ENCODE peak calls at places on chromosome 4, in nine cellular contexts. W, V, R, X, L, N, J, F and D are unnamed samples.

GRCh38 chr4:102601586-102602227 is 100.5 kb downstream of the NFKB1 start:
- DNase-seq in W (no peak), V (no peak), X (no peak), J (no peak), N (no peak), R (no peak), F (no peak), L (no peak), D (no peak)

GRCh38 chr4:184649971-184650855 is 675 bp downstream of the PRIMPOL start:
- DNase-seq in F (peak; percentile 66), R (no peak), N (no peak), X (peak; percentile 17), J (peak; percentile 62), L (peak; percentile 17), W (no peak), V (peak; percentile 43), D (peak; percentile 51)

GRCh38 chr4:168877779-168878491 is 132.1 kb downstream of the CBR4 start:
- DNase-seq in V (peak; percentile 38), X (no peak), J (no peak), R (peak; percentile 64), N (peak; percentile 38), W (no peak), F (no peak), L (no peak), D (no peak)

GRCh38 chr4:71938776-71939175 is 93.0 kb upstream of the NPFFR2 start:
- DNase-seq in F (no peak), R (no peak), X (no peak), L (no peak), W (no peak), N (no peak), V (peak; percentile 19), J (peak; percentile 70), D (peak; percentile 8)

GRCh38 chr4:155025762-155026457 is 182.5 kb upstream of the NPY2R start:
- DNase-seq in W (no peak), L (peak; percentile 10), F (no peak), N (no peak), X (peak; percentile 48), J (peak; percentile 33), V (no peak), R (peak; percentile 15), D (peak; percentile 63)

GRCh38 chr4:140673729-140674128 is 82.5 kb downstream of the TBC1D9 start:
- DNase-seq in W (no peak), L (no peak), J (no peak), R (no peak), X (no peak), V (peak; percentile 73), N (no peak), F (no peak), D (no peak)

GRCh38 chr4:65190780-65191179 is 479.5 kb downstream of the EPHA5 start:
- DNase-seq in V (no peak), N (no peak), X (no peak), J (no peak), R (no peak), F (no peak), W (no peak), L (no peak), D (no peak)

GRCh38 chr4:55020131-55020530 is 105.3 kb downstream of the KDR start:
- DNase-seq in R (no peak), L (no peak), W (no peak), X (no peak), V (no peak), F (no peak), J (no peak), N (no peak), D (no peak)

GRCh38 chr4:19224820-19225219 is 1026.9 kb upstream of the SLIT2 start:
- DNase-seq in W (no peak), R (no peak), V (peak; percentile 53), N (no peak), L (no peak), J (peak; percentile 59), F (no peak), X (no peak), D (peak; percentile 63)

GRCh38 chr4:148454835-148455234 is 12.6 kb upstream of the NR3C2 start:
- DNase-seq in J (no peak), L (no peak), N (no peak), W (no peak), X (no peak), R (no peak), F (no peak), V (peak; percentile 34), D (no peak)

GRCh38 chr4:2067446-2068197 is 8.5 kb downstream of the NAT8L start:
- DNase-seq in W (no peak), V (no peak), N (no peak), R (no peak), J (no peak), L (no peak), F (no peak), X (no peak), D (no peak)

GRCh38 chr4:7719354-7720174 is 220.1 kb downstream of the AFAP1 start:
- DNase-seq in W (no peak), F (no peak), X (peak; percentile 29), R (peak; percentile 72), J (peak; percentile 28), N (peak; percentile 39), V (peak; percentile 16), L (peak; percentile 35), D (peak; percentile 34)

DNA sequence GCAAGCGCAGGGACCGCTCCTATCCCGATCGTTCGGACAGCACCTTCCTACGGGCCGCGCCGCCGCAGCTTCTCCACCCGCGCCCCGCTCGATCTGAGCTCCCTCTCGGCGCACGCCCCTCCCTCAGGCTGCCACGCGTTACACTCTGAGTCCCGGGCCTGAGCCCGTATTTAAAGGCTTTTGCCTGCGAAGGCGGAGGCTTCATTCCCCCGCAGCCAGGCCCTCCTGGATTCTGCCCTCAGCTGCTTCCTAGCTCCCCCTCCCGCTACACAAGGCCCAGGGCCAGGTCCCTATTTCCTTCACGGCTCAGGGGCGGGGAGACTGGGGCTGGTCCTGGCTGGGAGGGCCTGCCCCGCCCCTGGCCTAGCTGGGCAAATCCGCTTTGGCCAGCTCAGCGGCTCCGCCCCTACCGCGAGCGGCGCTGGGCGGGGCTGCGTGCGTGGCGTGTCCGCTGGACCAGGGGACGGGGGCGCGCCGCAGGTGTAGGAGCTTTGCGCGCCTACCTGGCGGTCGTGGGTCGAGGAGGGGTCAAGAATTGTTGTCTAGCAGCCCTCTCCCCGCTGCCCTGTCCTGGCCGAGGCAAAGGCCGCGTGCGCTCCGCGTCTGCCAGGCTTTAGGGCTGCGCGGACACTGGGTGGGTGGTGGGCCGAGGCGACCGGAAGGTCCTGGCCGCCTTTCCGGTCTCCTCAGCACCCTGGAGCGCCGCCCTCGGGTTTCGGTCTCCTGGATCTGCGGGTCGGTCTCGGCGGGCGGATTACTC is at the start of gene UGDH:
- DNase-seq in J (peak; percentile 99), W (peak; percentile 92), N (peak; percentile 99), L (peak; percentile 98), X (peak; percentile 98), R (peak; percentile 96), F (peak; percentile 98), V (peak; percentile 98), D (peak; percentile 99)
- TF ChIP-seq CTCF in J (peak; percentile 2), W (no peak), N (no peak), L (no peak), X (peak; percentile 49), R (no peak), F (peak; percentile 16), V (no peak), D (peak; percentile 2)

GRCh38 chr4:3207531-3208037 is 41.4 kb upstream of the MSANTD1 start:
- DNase-seq in N (no peak), R (no peak), L (no peak), V (peak; percentile 77), F (no peak), X (peak; percentile 96), J (no peak), W (no peak), D (peak; percentile 44)
- TF ChIP-seq CTCF in N (no peak), R (no peak), L (no peak), V (peak; percentile 40), F (no peak), X (peak; percentile 26), J (no peak), W (no peak), D (no peak)

GRCh38 chr4:41215155-41215554 is 813 bp upstream of the APBB2 start:
- DNase-seq in L (no peak), R (no peak), X (no peak), J (no peak), F (no peak), V (no peak), N (no peak), W (no peak), D (no peak)

GRCh38 chr4:41215969-41216293 is 1.6 kb upstream of the APBB2 start:
- DNase-seq in J (no peak), X (no peak), V (no peak), L (no peak), N (no peak), W (no peak), R (no peak), F (no peak), D (no peak)

GRCh38 chr4:41212221-41213203 is 1.8 kb downstream of the APBB2 start:
- DNase-seq in X (peak; percentile 64), R (no peak), L (peak; percentile 55), W (no peak), J (peak; percentile 69), F (peak; percentile 74), V (peak; percentile 75), N (peak; percentile 48), D (peak; percentile 82)

GRCh38 chr4:41213563-41214157 is 682 bp downstream of the APBB2 start:
- DNase-seq in X (no peak), F (peak; percentile 70), W (no peak), J (no peak), R (peak; percentile 37), V (no peak), L (no peak), N (peak; percentile 27), D (no peak)

DNA sequence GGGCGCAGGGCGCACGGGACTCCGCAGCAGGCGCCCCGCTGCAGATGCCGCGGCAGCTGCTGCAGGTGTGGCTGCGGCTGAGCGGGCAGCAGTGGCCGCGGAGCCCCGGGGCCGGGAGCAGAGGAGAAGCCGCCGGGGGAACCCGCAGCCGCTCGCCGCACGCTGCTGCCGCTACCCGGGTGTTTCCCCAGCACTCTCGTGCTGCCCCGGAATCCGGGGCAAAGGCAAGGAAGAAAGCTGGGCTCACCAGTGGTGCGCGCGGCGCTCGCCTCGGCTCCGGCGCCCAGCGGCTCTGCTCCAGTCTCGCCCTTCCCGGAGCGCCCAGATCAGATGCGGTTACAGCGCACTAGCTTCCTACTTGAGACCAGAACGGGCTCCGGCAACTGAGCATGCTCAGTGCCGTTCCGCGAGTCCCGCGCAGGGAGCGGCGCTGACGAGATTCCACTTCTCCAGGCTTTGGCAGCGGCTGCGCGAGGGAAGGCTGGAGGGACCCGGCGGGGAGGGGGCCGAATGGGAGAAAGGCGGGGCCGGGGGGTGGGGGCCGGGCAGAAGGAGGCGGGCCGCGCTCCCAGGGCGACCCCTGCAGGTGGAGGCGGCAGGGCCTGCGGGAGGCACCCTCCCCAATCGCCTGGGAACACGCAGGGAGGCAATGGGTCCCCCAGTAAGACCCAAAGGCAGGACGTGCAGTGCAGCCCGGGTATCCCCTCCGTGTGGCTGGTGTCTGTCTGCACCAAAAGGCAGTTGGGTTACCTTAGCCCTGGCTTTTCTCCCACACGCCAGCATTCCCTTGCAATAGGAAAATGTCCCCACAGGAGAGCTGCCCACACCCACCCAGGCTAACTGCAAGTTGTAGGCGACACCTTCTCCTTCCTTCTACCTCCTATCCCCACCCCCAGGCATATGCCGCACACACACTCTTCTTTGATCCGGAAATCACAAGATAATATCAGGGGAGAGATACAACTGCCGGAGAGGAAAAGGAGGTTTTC is at the start of gene APBB2:
- DNase-seq in V (peak; percentile 96), L (peak; percentile 95), N (peak; percentile 95), R (peak; percentile 95), J (peak; percentile 98), X (peak; percentile 94), F (peak; percentile 97), W (no peak), D (peak; percentile 95)
- TF ChIP-seq CTCF in V (peak; percentile 58), L (peak; percentile 92), N (peak; percentile 71), R (peak; percentile 88), J (peak; percentile 77), X (peak; percentile 90), F (peak; percentile 92), W (peak; percentile 23), D (peak; percentile 79)

GRCh38 chr4:113222431-113222979 is 173.1 kb downstream of the ANK2 start:
- DNase-seq in W (no peak), J (no peak), N (no peak), X (no peak), F (no peak), L (no peak), V (peak; percentile 45), R (no peak), D (peak; percentile 6)
- TF ChIP-seq CTCF in W (no peak), J (no peak), N (no peak), X (no peak), F (no peak), L (no peak), V (no peak), R (no peak), D (no peak)